ENCODE peak calls at places on chromosomes 11 and 22, in seven cellular contexts. U is LNCaP clone FGC; P is CD8-positive, alpha-beta T cell; J is neural crest cell; T is GM20000; R is ovary; L is astrocyte. Y is an unnamed sample.

GRCh38 chr11:122202951-122203456 is 87.0 kb upstream of the BLID start:
- DNase-seq in P (no peak), R (peak; percentile 83), J (peak; percentile 81), T (peak; percentile 65), L (peak; percentile 65), U (no peak), Y (peak; percentile 75)

GRCh38 chr11:10002221-10002620 is 291.8 kb downstream of the SBF2 start:
- DNase-seq in J (no peak), L (no peak), T (no peak), P (no peak), R (no peak), U (no peak), Y (no peak)

GRCh38 chr11:34397120-34397519 is 39.3 kb upstream of the ABTB2 start:
- DNase-seq in R (no peak), L (no peak), T (no peak), U (no peak), P (no peak), J (no peak), Y (no peak)

GRCh38 chr11:65492637-65493366 is 6.0 kb upstream of the MALAT1 start:
- DNase-seq in L (peak; percentile 81), U (no peak), T (no peak), R (peak; percentile 90), J (no peak), P (no peak), Y (peak; percentile 52)

GRCh38 chr22:48307941-48308340 is 1519.7 kb downstream of the BRD1 start:
- DNase-seq in R (no peak), J (no peak), U (no peak), P (no peak), T (no peak), L (no peak), Y (no peak)

GRCh38 chr22:29816128-29816527 is 21.9 kb downstream of the ASCC2 start:
- DNase-seq in R (no peak), P (no peak), T (no peak), L (no peak), J (no peak), U (no peak), Y (no peak)

GRCh38 chr22:41917906-41918791 is 3.3 kb upstream of the SHISA8 start:
- DNase-seq in P (no peak), U (no peak), L (peak; percentile 29), T (no peak), J (no peak), R (no peak), Y (no peak)

GRCh38 chr22:47032956-47033647 is 270.7 kb downstream of the TBC1D22A start:
- DNase-seq in J (no peak), R (peak; percentile 9), T (no peak), U (no peak), P (no peak), L (no peak), Y (no peak)

GRCh38 chr11:76410771-76411423 is 29.8 kb downstream of the GVQW3 start:
- DNase-seq in P (no peak), R (no peak), U (no peak), J (no peak), T (no peak), L (no peak), Y (no peak)

GRCh38 chr11:126518996-126519351 is 163.5 kb downstream of the ST3GAL4 start:
- DNase-seq in P (no peak), U (no peak), R (no peak), L (no peak), J (no peak), T (no peak), Y (no peak)

GRCh38 chr11:28679795-28680194 is 571.6 kb downstream of the METTL15 start:
- DNase-seq in J (no peak), U (no peak), T (no peak), R (no peak), P (no peak), L (peak; percentile 80), Y (no peak)

GRCh38 chr11:106400949-106401545 is 323.6 kb downstream of the AASDHPPT start:
- DNase-seq in R (no peak), J (no peak), P (no peak), T (no peak), U (no peak), L (peak; percentile 51), Y (no peak)

GRCh38 chr11:59615132-59615636 is 390 bp downstream of the OSBP start:
- DNase-seq in T (peak; percentile 47), P (peak; percentile 81), L (no peak), U (peak; percentile 44), R (peak; percentile 57), J (peak; percentile 4), Y (peak; percentile 38)

DNA sequence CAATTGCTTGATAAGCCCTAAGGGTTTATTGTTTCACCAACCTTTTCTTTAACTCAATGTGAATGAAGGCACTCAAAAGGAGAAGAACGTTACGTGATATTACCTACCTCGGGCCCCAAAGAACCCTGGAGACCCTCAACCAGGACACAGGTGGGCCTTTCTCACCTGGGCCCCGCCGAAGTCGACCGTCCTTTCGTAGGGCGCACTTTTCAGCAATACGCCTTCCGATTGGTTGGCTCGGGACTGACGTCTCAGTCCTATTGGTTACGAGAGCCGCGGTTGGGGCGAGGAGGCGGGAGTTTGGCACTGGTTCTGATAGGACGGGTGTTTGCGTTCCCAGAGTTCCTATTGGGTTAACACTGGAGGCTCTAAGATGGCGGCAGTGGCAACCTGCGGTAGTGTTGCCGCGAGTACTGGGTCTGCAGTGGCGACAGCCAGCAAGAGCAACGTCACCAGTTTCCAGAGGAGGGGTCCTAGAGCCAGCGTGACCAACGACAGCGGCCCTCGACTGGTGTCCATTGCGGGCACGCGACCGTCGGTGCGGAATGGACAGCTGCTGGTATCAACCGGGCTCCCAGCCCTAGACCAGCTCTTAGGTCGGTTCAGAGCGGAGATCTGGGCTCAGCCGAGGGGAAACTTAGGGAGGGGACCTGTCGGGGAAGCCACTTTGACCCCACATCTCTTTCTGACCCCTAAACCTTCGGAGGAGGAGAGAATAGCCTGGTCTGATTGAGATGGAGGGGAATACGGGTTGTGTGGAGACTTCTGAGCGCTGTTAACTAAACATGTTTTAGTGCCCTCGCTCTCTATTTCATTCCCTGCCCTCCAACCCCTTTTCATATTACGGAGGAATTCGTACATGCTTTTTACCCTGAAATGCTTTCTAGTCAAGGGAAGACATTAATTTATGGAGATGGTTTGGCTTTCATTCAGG is at the start of the genes ELP4 and IMMP1L:
- DNase-seq in J (peak; percentile 87), P (peak; percentile 96), L (peak; percentile 91), T (peak; percentile 93), U (peak; percentile 92), R (peak; percentile 97), Y (peak; percentile 98)
- TF ChIP-seq CTCF in J (no peak), P (no peak), L (no peak), T (no peak), U (no peak), R (no peak), Y (no peak)

DNA sequence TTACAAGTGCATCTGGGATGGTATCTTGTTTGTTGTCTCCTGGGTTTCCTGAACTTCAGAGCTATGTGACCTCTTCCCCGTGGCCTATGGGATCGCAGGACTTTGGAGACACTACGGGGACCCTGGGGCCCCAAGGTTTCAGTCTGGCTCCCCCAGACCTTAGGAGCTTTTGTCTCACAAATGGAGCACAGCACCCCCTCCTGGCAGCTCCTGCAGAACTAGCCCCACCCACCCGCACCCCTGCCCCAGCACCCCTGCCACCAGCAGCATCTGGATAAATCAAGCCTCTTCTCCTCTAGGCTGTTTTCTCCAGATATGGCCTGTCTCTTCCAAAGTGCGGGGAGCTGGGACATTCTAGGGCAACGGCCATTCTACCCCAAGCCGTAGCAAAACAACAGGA is 10.4 kb downstream of the RCOR2 start:
- DNase-seq in P (peak; percentile 70), J (no peak), T (peak; percentile 70), R (no peak), L (no peak), U (no peak), Y (no peak)
- TF ChIP-seq CTCF in P (peak; percentile 38), J (peak; percentile 45), T (no peak), R (no peak), L (no peak), U (peak; percentile 27), Y (no peak)

DNA sequence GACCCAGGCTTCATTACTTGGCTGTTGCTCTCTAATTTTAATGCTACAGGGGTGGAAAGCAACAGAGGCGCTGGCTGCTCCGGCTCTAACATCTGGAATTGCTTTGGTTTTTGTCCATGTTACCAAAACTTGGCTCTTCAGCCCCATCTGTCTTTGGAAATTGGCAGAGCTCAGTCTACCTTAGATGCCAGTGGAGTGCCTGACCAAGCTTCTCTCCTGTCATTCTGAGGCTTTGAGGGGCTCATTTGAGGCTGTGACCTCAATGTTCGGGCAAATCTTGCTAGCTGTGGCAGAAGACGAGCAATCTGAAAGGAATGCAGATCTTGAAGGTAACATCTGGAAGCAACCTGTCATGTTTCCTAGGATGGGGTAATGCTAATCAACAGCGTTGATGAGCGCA is 409.5 kb upstream of the SYN3 start:
- DNase-seq in T (no peak), L (no peak), J (no peak), U (no peak), R (no peak), P (no peak), Y (no peak)
- TF ChIP-seq CTCF in T (no peak), L (no peak), J (no peak), U (no peak), R (no peak), P (no peak), Y (no peak)

GRCh38 chr11:114614127-114614720 is 18.6 kb upstream of the NXPE4 start:
- DNase-seq in L (no peak), U (no peak), T (no peak), P (no peak), J (no peak), R (no peak), Y (no peak)

GRCh38 chr11:114612686-114613085 is 17.1 kb upstream of the NXPE4 start:
- DNase-seq in L (no peak), U (no peak), R (no peak), T (no peak), J (no peak), P (no peak), Y (no peak)

GRCh38 chr11:114610550-114610949 is 15.0 kb upstream of the NXPE4 start:
- DNase-seq in L (no peak), J (no peak), T (no peak), P (no peak), R (no peak), U (no peak), Y (no peak)

GRCh38 chr11:114609429-114609828 is 13.8 kb upstream of the NXPE4 start:
- DNase-seq in L (no peak), R (no peak), J (no peak), T (no peak), U (no peak), P (no peak), Y (no peak)

DNA sequence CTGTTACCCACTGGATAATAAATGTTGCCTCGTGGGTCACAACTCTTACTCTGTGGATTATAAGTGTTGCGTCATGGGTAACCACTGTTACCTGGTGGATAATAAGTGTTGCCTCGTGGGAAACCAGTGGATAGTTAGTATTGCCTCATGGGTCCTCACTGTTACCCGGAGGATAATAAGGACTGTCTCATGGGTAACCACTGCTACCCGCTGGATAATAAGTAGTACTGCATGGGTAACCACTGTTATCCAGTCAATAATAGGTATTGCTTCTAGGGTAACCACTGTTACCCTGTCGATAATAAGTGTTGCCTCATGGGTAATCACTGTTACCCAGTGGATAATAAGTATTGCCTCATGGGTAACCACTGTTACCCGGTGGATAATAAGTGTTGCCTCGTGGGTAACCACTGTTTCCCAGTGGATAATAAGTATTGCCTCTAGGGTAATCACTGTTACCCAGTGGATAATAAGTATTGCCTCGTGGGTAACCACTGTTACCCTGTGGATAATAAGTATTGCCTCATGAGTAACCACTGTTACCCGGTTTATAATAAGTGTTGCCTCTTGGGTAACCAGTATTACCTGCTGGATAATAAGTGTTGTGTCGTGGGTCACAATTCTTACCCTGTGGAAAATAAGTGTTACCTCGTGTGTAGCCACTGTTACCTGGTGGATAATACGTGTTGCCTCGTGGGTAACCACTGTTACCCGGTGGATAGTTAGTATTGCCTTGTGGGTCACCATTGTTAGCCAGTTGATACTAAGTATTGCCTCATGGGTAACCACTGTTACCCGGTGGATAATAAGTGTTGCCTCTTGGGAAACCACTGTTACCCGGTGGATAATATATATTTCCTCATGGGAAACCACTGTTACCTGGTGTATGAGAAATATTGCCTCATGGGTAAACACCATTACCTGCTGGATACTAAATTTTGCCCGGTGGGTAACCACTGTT is 15.7 kb upstream of the NXPE4 start:
- DNase-seq in T (no peak), R (no peak), L (no peak), U (no peak), J (no peak), P (no peak), Y (no peak)
- TF ChIP-seq CTCF in T (no peak), R (no peak), L (no peak), U (peak; percentile 52), J (no peak), P (no peak), Y (no peak)

Y was measured in GM10248.